ENCODE peak calls at places on chromosomes 12 and 14, in ten cellular contexts. R is cardiac muscle cell; Z is CD8-positive, alpha-beta T cell; F is foreskin fibroblast; E is fibroblast of the aortic adventitia; B is AG10803; X is cardiac fibroblast; H is upper lobe of right lung; Q is left ventricle myocardium inferior; J is dorsolateral prefrontal cortex. I is an unnamed sample.
A peak's percentile ranks its signal among the peaks of the same experiment; 100 is the strongest.

GRCh38 chr14:90273532-90273931 is 17.2 kb downstream of the PSMC1 start:
- DNase-seq in E (peak; percentile 22), X (peak; percentile 21), Z (no peak), J (no peak), B (no peak), Q (no peak), R (no peak), H (no peak), F (no peak), I (no peak)

GRCh38 chr14:31133133-31133532 is 74.5 kb downstream of the HECTD1 start:
- DNase-seq in J (no peak), Q (no peak), H (no peak), R (no peak), X (no peak), B (no peak), E (no peak), F (no peak), Z (no peak), I (no peak)

GRCh38 chr14:23657959-23658470 is 21.9 kb downstream of the DHRS2 start:
- DNase-seq in Z (no peak), H (no peak), R (no peak), X (no peak), B (no peak), E (no peak), Q (no peak), J (no peak), F (no peak), I (no peak)

GRCh38 chr14:54567634-54568561 is 970 bp downstream of the SAMD4A start:
- DNase-seq in Q (peak; percentile 55), X (peak; percentile 64), Z (peak; percentile 19), R (peak; percentile 71), B (peak; percentile 48), E (peak; percentile 58), F (no peak), J (peak; percentile 27), H (peak; percentile 78), I (peak; percentile 62)

GRCh38 chr14:36067428-36068187 is 108.9 kb downstream of the PTCSC3 start:
- DNase-seq in F (no peak), J (no peak), Z (no peak), R (no peak), E (no peak), B (no peak), H (no peak), Q (no peak), X (no peak), I (no peak)

GRCh38 chr12:51900323-51900889 is 6.9 kb upstream of the ACVRL1 start:
- DNase-seq in J (no peak), H (peak; percentile 54), F (no peak), X (no peak), R (no peak), B (no peak), Z (no peak), Q (no peak), E (no peak), I (no peak)

GRCh38 chr14:85528080-85528881 is 1.7 kb upstream of the FLRT2 start:
- DNase-seq in J (no peak), Q (no peak), Z (no peak), H (peak; percentile 16), F (peak; percentile 82), E (peak; percentile 95), B (peak; percentile 93), X (peak; percentile 96), R (peak; percentile 95), I (peak; percentile 95)

GRCh38 chr12:27667540-27667939 is 28.7 kb upstream of the REP15 start:
- DNase-seq in R (peak; percentile 68), F (peak; percentile 58), B (peak; percentile 76), E (peak; percentile 86), X (peak; percentile 82), H (no peak), Q (no peak), Z (no peak), J (no peak), I (peak; percentile 65)

GRCh38 chr14:38357557-38357956 is 101.7 kb upstream of the CLEC14A start:
- DNase-seq in R (peak; percentile 91), Q (no peak), J (no peak), H (no peak), E (peak; percentile 81), Z (no peak), B (peak; percentile 86), F (peak; percentile 86), X (peak; percentile 91), I (peak; percentile 95)

GRCh38 chr12:120324841-120325417 is 2.6 kb downstream of the PLA2G1B start:
- DNase-seq in X (no peak), Z (no peak), B (no peak), H (no peak), Q (no peak), J (no peak), E (no peak), F (no peak), R (no peak), I (no peak)

GRCh38 chr12:93442411-93443340 is 929 bp upstream of the UBE2N start:
- DNase-seq in R (no peak), E (no peak), H (no peak), J (no peak), Q (no peak), Z (no peak), F (no peak), X (no peak), B (no peak), I (no peak)

GRCh38 chr14:92510972-92511371 is 2.6 kb upstream of the RIN3 start:
- DNase-seq in J (no peak), Z (no peak), E (no peak), Q (no peak), R (no peak), B (no peak), H (no peak), X (no peak), F (no peak), I (no peak)

GRCh38 chr12:94271351-94271750 is 123.0 kb downstream of the PLXNC1 start:
- DNase-seq in H (no peak), B (no peak), Q (no peak), X (no peak), R (no peak), J (no peak), Z (no peak), E (no peak), F (no peak), I (no peak)

GRCh38 chr14:90487031-90487430 is 90.2 kb downstream of the CALM1 start:
- DNase-seq in B (peak; percentile 5), J (no peak), E (peak; percentile 12), X (peak; percentile 43), R (peak; percentile 38), F (no peak), Z (no peak), Q (peak; percentile 31), H (no peak), I (peak; percentile 18)

GRCh38 chr14:55329999-55330710 is 58.9 kb downstream of the FBXO34 start:
- DNase-seq in F (no peak), E (peak; percentile 30), Q (no peak), X (no peak), Z (no peak), J (no peak), B (peak; percentile 15), R (no peak), H (no peak), I (no peak)

GRCh38 chr12:51160814-51161459 is 12.0 kb downstream of the TFCP2 start:
- DNase-seq in Q (no peak), F (peak; percentile 4), J (no peak), H (no peak), X (peak; percentile 75), B (peak; percentile 53), R (peak; percentile 80), Z (no peak), E (peak; percentile 59), I (peak; percentile 62)

GRCh38 chr14:54102530-54102929 is 145.9 kb upstream of the BMP4 start:
- DNase-seq in F (no peak), E (no peak), R (no peak), X (no peak), Q (no peak), H (no peak), J (no peak), B (no peak), Z (no peak), I (no peak)

GRCh38 chr14:76883437-76883836 is 57.2 kb downstream of the LRRC74A start:
- DNase-seq in H (no peak), X (no peak), Q (no peak), E (no peak), J (no peak), R (no peak), B (no peak), F (no peak), Z (no peak), I (no peak)
- H3K4me3 ChIP-seq in H (no peak overlapping the region), X (no peak overlapping the region), Q (no peak overlapping the region), E (no peak overlapping the region), J (no peak overlapping the region), R (no peak overlapping the region), B (no peak overlapping the region), F (no peak overlapping the region), Z (no peak overlapping the region), I (no peak overlapping the region)

GRCh38 chr12:131850856-131851559 is 22.8 kb downstream of the MMP17 start:
- DNase-seq in R (no peak), Z (no peak), H (no peak), J (no peak), X (no peak), E (no peak), F (no peak), B (no peak), Q (no peak), I (no peak)
- TF ChIP-seq CTCF in R (no peak), Z (no peak), H (no peak), J (no peak), X (peak; percentile 59), E (peak; percentile 45), F (peak; percentile 42), B (peak; percentile 50), Q (no peak), I (peak; percentile 42)

GRCh38 chr14:61898568-61898967 is 136.3 kb downstream of the SNAPC1 start:
- DNase-seq in X (no peak), E (no peak), B (no peak), Z (no peak), Q (no peak), J (no peak), F (no peak), H (no peak), R (no peak), I (no peak)
- H3K4me3 ChIP-seq in X (no peak overlapping the region), E (no peak overlapping the region), B (no peak overlapping the region), Z (no peak overlapping the region), Q (no peak overlapping the region), J (no peak overlapping the region), F (no peak overlapping the region), H (no peak overlapping the region), R (no peak overlapping the region), I (no peak overlapping the region)

GRCh38 chr14:76773188-76773885 is 12.1 kb downstream of the VASH1 start:
- DNase-seq in R (peak; percentile 94), Q (peak; percentile 66), H (peak; percentile 81), F (peak; percentile 84), X (peak; percentile 94), J (no peak), E (peak; percentile 76), B (peak; percentile 78), Z (no peak), I (peak; percentile 93)
- TF ChIP-seq CTCF in R (peak; percentile 27), Q (no peak), H (no peak), F (peak; percentile 12), X (peak; percentile 3), J (no peak), E (peak; percentile 4), B (peak; percentile 8), Z (no peak), I (peak; percentile 21)